ENCODE peak calls at places on chromosomes 4 and X, in six cellular contexts. I is neuronal stem cell, J is IMR-90, K is H9, Q is H1, Y is trophoblast cell. F is an unnamed sample.

GRCh38 chrX:281166-281999 is at the start of gene PLCXD1:
- DNase-seq in I (peak; percentile 73), J (peak; percentile 36), K (peak; percentile 97), Q (peak; percentile 80), Y (no peak), F (peak; percentile 71)

GRCh38 chr4:156329779-156330178 is 376.1 kb upstream of the CTSO start:
- DNase-seq in I (no peak), J (peak; percentile 24), K (no peak), Q (no peak), Y (no peak), F (no peak)

GRCh38 chr4:172356002-172356401 is 542.8 kb downstream of the GALNTL6 start:
- DNase-seq in I (no peak), J (no peak), K (no peak), Q (no peak), Y (no peak), F (no peak)

GRCh38 chr4:78938474-78938867 is 767 bp downstream of the PAQR3 start:
- DNase-seq in I (no peak), J (no peak), K (no peak), Q (no peak), Y (no peak), F (peak; percentile 14)

GRCh38 chrX:56994375-56995270 is 718 bp downstream of the SPIN3 start:
- DNase-seq in I (no peak), J (peak; percentile 13), K (no peak), Q (no peak), Y (no peak), F (no peak)

GRCh38 chr4:99736846-99737245 is 79.2 kb upstream of the C4orf54 start:
- DNase-seq in I (no peak), J (no peak), K (no peak), Q (no peak), Y (no peak), F (no peak)

GRCh38 chr4:125664091-125664767 is 349.5 kb downstream of the FAT4 start:
- DNase-seq in I (no peak), J (no peak), K (no peak), Q (no peak), Y (no peak), F (no peak)

GRCh38 chr4:4427886-4428285 is 41.0 kb downstream of the NSG1 start:
- DNase-seq in I (no peak), J (no peak), K (no peak), Q (no peak), Y (no peak), F (no peak)

GRCh38 chrX:54540289-54540688 is 10.3 kb downstream of the GNL3L start:
- DNase-seq in I (no peak), J (peak; percentile 72), K (no peak), Q (no peak), Y (peak; percentile 28), F (peak; percentile 80)

GRCh38 chr4:143348233-143349077 is 11.8 kb downstream of the GAB1 start:
- DNase-seq in I (no peak), J (no peak), K (no peak), Q (no peak), Y (peak; percentile 62), F (no peak)

GRCh38 chr4:87939978-87940690 is 35.4 kb upstream of the SPP1 start:
- DNase-seq in I (no peak), J (no peak), K (no peak), Q (no peak), Y (no peak), F (no peak)

GRCh38 chr4:9924750-9925149 is 96.5 kb downstream of the SLC2A9 start:
- DNase-seq in I (no peak), J (peak; percentile 13), K (no peak), Q (no peak), Y (no peak), F (no peak)

GRCh38 chr4:123862812-123863211 is 466.2 kb downstream of the SPRY1 start:
- DNase-seq in I (no peak), J (no peak), K (no peak), Q (no peak), Y (no peak), F (no peak)

DNA sequence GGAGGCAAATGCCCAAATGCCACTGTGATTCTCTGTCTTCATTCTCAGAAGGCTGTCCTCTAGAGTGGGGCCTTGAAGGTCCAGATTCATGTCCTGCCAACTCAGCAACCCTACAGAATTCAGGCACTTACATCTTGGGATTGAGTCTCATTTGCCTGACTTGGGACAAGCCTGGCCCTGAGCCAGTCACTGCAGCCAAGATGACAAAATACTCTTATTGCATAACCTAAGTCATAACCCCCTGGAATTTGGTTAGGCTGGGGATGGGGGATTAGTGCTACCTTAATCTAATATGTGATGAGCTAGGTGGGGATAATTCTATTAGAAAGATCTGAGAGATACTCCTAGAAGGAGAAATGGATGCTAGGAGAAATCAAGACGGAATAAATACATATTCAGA is 100.6 kb downstream of the AREG start:
- DNase-seq in I (no peak), J (no peak), K (no peak), Q (no peak), Y (peak; percentile 4), F (no peak)
- H4K8ac ChIP-seq in I (no peak overlapping the region), J (peak overlapping the region; percentile 3), K (no peak overlapping the region), Q (no peak overlapping the region), Y (no peak overlapping the region), F (no peak overlapping the region)

GRCh38 chrX:132834741-132835140 is 123.7 kb downstream of the HS6ST2 start:
- DNase-seq in I (no peak), J (no peak), K (no peak), Q (no peak), Y (no peak), F (no peak)
- H2AFZ ChIP-seq in I (no peak overlapping the region), J (no peak overlapping the region), K (no peak overlapping the region), Q (no peak overlapping the region), Y (no peak overlapping the region), F (no peak overlapping the region)

DNA sequence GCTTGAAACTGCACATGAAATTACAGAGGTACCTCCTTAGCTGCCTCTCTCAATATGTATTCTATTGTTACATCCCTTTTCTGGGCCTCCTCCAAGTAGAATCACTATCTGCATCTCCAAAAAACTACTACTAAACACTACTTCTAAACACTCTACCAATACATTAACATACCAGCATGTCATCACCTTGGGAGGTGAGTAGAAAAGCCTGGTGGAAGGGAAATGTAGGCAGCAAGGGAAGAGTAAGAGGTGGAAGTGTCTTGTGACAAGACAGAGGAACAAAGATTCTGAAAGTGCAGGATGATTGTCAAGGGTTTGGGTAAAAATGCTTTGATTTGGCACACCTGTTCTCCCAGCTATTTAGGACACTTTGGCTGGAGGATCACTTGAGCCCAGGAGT is 3.5 kb downstream of the AFM start:
- DNase-seq in I (no peak), J (no peak), K (no peak), Q (no peak), Y (no peak), F (no peak)
- H4K8ac ChIP-seq in I (no peak overlapping the region), J (no peak overlapping the region), K (no peak overlapping the region), Q (no peak overlapping the region), Y (no peak overlapping the region), F (no peak overlapping the region)

DNA sequence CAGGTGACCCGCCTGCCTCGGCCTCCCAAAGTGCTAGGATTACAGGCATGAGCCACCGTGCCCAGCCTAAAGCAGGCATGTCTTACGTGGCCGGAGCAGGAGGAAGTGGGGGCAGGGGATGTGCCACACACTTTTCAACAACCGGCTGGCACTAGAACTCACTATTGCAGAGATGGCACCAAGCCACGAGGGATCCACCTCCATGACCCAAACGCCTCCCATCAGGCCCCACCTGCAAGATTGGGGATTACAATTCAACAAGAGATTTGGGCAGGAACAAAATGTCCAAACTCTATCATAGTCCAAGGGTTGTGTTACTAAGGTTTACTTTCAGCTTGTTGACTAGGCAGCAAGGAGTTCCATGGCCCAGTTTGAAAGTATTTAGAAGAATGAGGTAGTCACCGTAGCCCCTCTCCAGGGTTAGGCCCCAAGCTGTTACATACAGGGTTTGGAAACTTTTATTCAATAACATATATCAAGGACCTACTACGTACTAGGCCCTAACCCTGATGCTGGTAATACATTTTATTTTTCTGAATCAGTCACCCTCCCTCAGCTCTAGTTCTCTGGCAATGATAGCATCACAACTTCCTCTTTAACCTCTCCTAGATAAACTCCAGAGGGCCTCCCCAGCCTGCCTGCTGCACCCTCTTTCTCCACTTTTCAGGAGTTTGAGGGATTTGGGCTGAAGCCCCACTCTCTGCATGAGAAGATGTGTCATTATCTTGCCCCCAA is 18.0 kb upstream of the TBC1D14 start:
- DNase-seq in I (no peak), J (peak; percentile 31), K (no peak), Q (no peak), Y (no peak), F (peak; percentile 77)
- H2AFZ ChIP-seq in I (peak overlapping the region; percentile 42), J (peak overlapping the region; percentile 95), K (no peak overlapping the region), Q (no peak overlapping the region), Y (no peak overlapping the region), F (peak overlapping the region; percentile 19)

DNA sequence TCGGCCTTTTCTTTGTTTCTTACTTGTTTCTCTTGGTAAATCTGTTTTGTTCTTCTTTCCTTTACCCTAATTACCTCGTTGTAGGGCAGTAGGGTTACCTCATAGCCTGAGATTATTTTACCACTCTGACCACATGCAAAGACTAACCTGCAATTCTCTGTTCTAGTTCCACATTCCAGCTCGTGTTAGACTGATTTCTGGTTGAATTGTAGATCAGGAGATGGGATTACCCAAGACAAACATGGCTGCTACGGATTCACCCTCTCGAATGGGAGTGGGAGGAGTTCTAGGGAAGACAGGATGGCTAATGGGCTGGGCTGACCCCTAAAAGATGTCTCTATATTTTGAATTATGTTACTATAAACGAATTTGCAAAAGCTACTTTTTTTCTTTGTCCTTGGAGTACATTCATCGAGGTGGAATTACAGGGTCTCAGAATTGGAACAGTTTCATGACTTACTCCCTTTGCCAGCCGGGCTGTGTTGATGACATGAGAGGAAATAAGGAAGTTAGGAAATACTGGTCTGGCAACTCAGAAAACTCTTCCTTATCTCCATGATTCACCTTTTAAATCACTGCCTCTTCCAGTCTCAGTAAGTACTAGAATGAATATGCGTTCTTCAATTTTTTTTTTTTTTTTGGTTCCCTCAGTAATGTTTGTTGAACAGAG is 36.7 kb upstream of the FBXW7 start:
- DNase-seq in I (no peak), J (peak; percentile 70), K (no peak), Q (no peak), Y (peak; percentile 74), F (peak; percentile 88)
- H4K8ac ChIP-seq in I (no peak overlapping the region), J (no peak overlapping the region), K (no peak overlapping the region), Q (no peak overlapping the region), Y (peak overlapping the region; percentile 85), F (peak overlapping the region; percentile 82)

DNA sequence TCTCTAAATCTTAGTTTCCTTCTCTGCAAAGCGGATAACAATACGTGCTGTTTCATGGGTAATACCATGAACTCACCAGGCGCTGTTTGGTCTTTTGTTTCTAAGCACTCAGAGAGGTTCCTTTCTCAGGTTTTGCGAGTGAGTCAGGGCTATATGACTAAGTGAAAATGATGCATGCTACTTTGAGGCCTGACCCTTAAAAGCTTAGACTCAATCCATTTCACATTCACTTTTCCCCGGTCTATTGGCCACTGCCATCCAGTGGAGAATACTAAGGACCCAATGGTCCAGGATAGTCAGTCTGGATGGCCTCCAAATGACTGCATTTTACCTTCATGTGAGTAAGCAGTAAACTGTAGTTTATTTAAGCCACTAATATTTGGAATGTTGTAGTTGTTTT is 400.8 kb upstream of the SLIT2 start:
- DNase-seq in I (no peak), J (peak; percentile 93), K (no peak), Q (no peak), Y (no peak), F (peak; percentile 59)
- H2AFZ ChIP-seq in I (peak overlapping the region; percentile 58), J (no peak overlapping the region), K (no peak overlapping the region), Q (peak overlapping the region; percentile 77), Y (no peak overlapping the region), F (no peak overlapping the region)